ENCODE peak calls at places on chromosomes 13 and 19, in six cellular contexts. Z, X, S, C, A and V are unnamed samples. For H3K36me3, the result is how much of the 10 kb centered on the place peaks cover.

GRCh38 chr13:35552172-35552844 is 75.8 kb upstream of the MAB21L1 start:
- DNase-seq in Z (no peak), X (no peak), S (no peak), C (no peak), A (no peak), V (no peak)

GRCh38 chr19:2495130-2495641 is 19.3 kb downstream of the GADD45B start:
- DNase-seq in Z (peak), X (peak), S (peak), C (peak), A (peak), V (no peak)

GRCh38 chr13:30551194-30551593 is 66.5 kb upstream of the USPL1 start:
- DNase-seq in Z (peak), X (peak), S (no peak), C (peak), A (peak), V (no peak)

GRCh38 chr19:33405491-33406461 is 32.3 kb downstream of the CEBPG start:
- DNase-seq in Z (peak), X (no peak), S (peak), C (no peak), A (no peak), V (no peak)

GRCh38 chr19:34104099-34104498 is 68.2 kb upstream of the LSM14A start:
- DNase-seq in Z (no peak), X (no peak), S (no peak), C (no peak), A (no peak), V (no peak)

GRCh38 chr19:55301459-55302331 is 17.9 kb downstream of the BRSK1 start:
- DNase-seq in Z (peak), X (peak), S (peak), C (peak), A (peak), V (peak)

GRCh38 chr19:18718846-18719458 is 35.5 kb downstream of the CRTC1 start:
- DNase-seq in Z (no peak), X (no peak), S (no peak), C (no peak), A (no peak), V (no peak)

GRCh38 chr13:110126391-110126961 is 180.5 kb downstream of the COL4A1 start:
- DNase-seq in Z (no peak), X (no peak), S (no peak), C (peak), A (peak), V (peak)

GRCh38 chr19:39759457-39760184 is 19.0 kb upstream of the LEUTX start:
- DNase-seq in Z (no peak), X (no peak), S (no peak), C (no peak), A (no peak), V (peak)
- TF ChIP-seq CTCF in Z (no peak), X (no peak), S (no peak), C (no peak), A (no peak), V (no peak)

GRCh38 chr19:15323496-15324235 is 8.7 kb downstream of the BRD4 start:
- DNase-seq in Z (no peak), X (peak), S (peak), C (peak), A (peak), V (no peak)
- H3K4me3 ChIP-seq in Z (no peak), X (no peak), S (peak), C (no peak), A (no peak), V (no peak)

GRCh38 chr19:47142779-47143178 is 12.1 kb downstream of the SAE1 start:
- DNase-seq in Z (no peak), X (no peak), S (no peak), C (no peak), A (no peak), V (no peak)

GRCh38 chr19:47144630-47145029 is 14.0 kb downstream of the SAE1 start:
- DNase-seq in Z (no peak), X (no peak), S (no peak), C (no peak), A (no peak), V (no peak)

GRCh38 chr19:47145639-47146486 is 15.2 kb downstream of the SAE1 start:
- DNase-seq in Z (no peak), X (no peak), S (no peak), C (no peak), A (no peak), V (no peak)

GRCh38 chr19:47141695-47142094 is 11.1 kb downstream of the SAE1 start:
- DNase-seq in Z (no peak), X (no peak), S (no peak), C (no peak), A (no peak), V (no peak)

GRCh38 chr19:47143322-47144073 is 12.9 kb downstream of the SAE1 start:
- DNase-seq in Z (no peak), X (no peak), S (no peak), C (no peak), A (no peak), V (no peak)
- H3K36me3 ChIP-seq in Z (under half), X (under half), S (under half), C (under half), A (under half), V (under half)

GRCh38 chr13:65656740-65657329 is 1573.3 kb downstream of the PCDH9 start:
- DNase-seq in Z (no peak), X (no peak), S (no peak), C (no peak), A (no peak), V (no peak)
- TF ChIP-seq CTCF in Z (peak), X (no peak), S (no peak), C (peak), A (peak), V (peak)

DNA sequence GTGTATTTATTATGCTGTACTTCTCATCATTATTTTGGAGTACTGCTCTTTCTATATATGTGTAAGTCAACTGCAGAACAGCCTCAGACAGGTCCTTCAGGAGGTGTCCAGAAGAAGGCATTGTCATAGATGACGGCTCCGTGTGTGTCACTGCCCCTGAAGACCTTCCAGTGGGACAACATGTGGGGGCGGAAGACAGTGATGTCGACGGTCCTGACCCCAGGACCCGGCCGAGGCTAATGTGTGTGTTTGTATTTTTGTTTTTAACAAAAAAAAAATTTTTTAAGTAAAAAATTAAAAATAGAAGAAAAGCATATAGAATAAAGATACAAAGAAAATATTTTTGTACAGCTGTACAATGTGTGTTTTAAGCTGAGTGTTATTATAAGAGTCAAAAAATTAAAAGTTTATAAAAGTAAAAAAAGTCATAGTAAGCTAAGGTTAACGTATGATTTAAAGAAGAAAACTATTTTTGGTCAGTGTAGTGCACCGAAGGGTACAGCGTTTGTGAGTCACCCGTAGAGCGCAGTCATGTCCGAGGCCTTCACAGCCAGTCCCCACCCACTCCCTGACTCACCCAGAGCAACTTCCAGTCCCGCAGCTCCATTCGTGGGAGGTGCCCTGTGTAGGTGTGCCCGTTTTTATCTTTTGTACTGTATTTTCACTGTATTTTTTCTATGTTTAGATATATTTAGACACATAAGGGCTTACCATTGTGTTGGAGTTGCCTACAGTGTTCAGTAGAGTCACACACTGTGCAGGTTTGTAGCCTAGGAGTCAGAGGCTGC is 42.2 kb upstream of the SPACA7 start:
- DNase-seq in Z (no peak), X (no peak), S (no peak), C (peak), A (no peak), V (no peak)
- H3K4me3 ChIP-seq in Z (no peak), X (no peak), S (no peak), C (no peak), A (no peak), V (no peak)

GRCh38 chr13:95201814-95202521 is 99.3 kb downstream of the ABCC4 start:
- DNase-seq in Z (peak), X (no peak), S (no peak), C (peak), A (no peak), V (no peak)
- H3K36me3 ChIP-seq in Z (under half), X (under half), S (under half), C (under half), A (under half), V (under half)

GRCh38 chr13:58907347-58907746 is 1256.4 kb downstream of the DIAPH3 start:
- DNase-seq in Z (no peak), X (no peak), S (no peak), C (no peak), A (no peak), V (no peak)
- TF ChIP-seq CTCF in Z (peak), X (no peak), S (no peak), C (no peak), A (no peak), V (no peak)